ENCODE peak calls at places on chromosome 14, in seven cellular contexts. One of them, this sample, is unnamed.

GRCh38 chr14:40347675-40348074 is 915.4 kb upstream of the FBXO33 start:
- DNase-seq in cardiac muscle cell: no peak
- DNase-seq in left lung: no peak
- DNase-seq in AG04449: no peak
- DNase-seq in choroid plexus epithelial cell: no peak
- DNase-seq in CD4-positive, alpha-beta T cell: no peak
- DNase-seq in A549: no peak
- DNase-seq in this sample: no peak

GRCh38 chr14:77111021-77111420 is 13.0 kb downstream of the CIPC start:
- DNase-seq in AG04449: no peak
- DNase-seq in left lung: no peak
- DNase-seq in CD4-positive, alpha-beta T cell: no peak
- DNase-seq in choroid plexus epithelial cell: peak; percentile 22
- DNase-seq in cardiac muscle cell: no peak
- DNase-seq in A549: no peak
- DNase-seq in this sample: no peak

GRCh38 chr14:99035712-99036593 is 236.0 kb downstream of the BCL11B start:
- DNase-seq in A549: peak; percentile 79
- DNase-seq in left lung: peak; percentile 84
- DNase-seq in choroid plexus epithelial cell: peak; percentile 47
- DNase-seq in CD4-positive, alpha-beta T cell: peak; percentile 16
- DNase-seq in AG04449: peak; percentile 84
- DNase-seq in cardiac muscle cell: peak; percentile 73
- DNase-seq in this sample: no peak

GRCh38 chr14:97106609-97107008 is 309.4 kb downstream of the VRK1 start:
- DNase-seq in A549: no peak
- DNase-seq in CD4-positive, alpha-beta T cell: no peak
- DNase-seq in AG04449: no peak
- DNase-seq in choroid plexus epithelial cell: no peak
- DNase-seq in cardiac muscle cell: no peak
- DNase-seq in left lung: no peak
- DNase-seq in this sample: no peak

GRCh38 chr14:29895591-29896043 is 32.0 kb downstream of the PRKD1 start:
- DNase-seq in AG04449: no peak
- DNase-seq in choroid plexus epithelial cell: peak; percentile 9
- DNase-seq in cardiac muscle cell: peak; percentile 73
- DNase-seq in CD4-positive, alpha-beta T cell: no peak
- DNase-seq in left lung: peak; percentile 56
- DNase-seq in A549: no peak
- DNase-seq in this sample: no peak

GRCh38 chr14:52429451-52429850 is 115.3 kb downstream of the PTGER2 start:
- DNase-seq in A549: no peak
- DNase-seq in left lung: no peak
- DNase-seq in AG04449: no peak
- DNase-seq in cardiac muscle cell: no peak
- DNase-seq in CD4-positive, alpha-beta T cell: no peak
- DNase-seq in choroid plexus epithelial cell: no peak
- DNase-seq in this sample: no peak

GRCh38 chr14:102517412-102518062 is 8.0 kb upstream of the ANKRD9 start:
- DNase-seq in choroid plexus epithelial cell: no peak
- DNase-seq in A549: no peak
- DNase-seq in AG04449: no peak
- DNase-seq in left lung: no peak
- DNase-seq in CD4-positive, alpha-beta T cell: no peak
- DNase-seq in cardiac muscle cell: no peak
- DNase-seq in this sample: no peak

GRCh38 chr14:22838631-22839041 is 2.3 kb downstream of the MMP14 start:
- DNase-seq in AG04449: no peak
- DNase-seq in CD4-positive, alpha-beta T cell: no peak
- DNase-seq in A549: no peak
- DNase-seq in left lung: peak; percentile 65
- DNase-seq in choroid plexus epithelial cell: peak; percentile 80
- DNase-seq in cardiac muscle cell: no peak
- DNase-seq in this sample: no peak

GRCh38 chr14:72810201-72810600 is 83.7 kb downstream of the DPF3 start:
- DNase-seq in AG04449: no peak
- DNase-seq in cardiac muscle cell: no peak
- DNase-seq in choroid plexus epithelial cell: no peak
- DNase-seq in left lung: no peak
- DNase-seq in A549: no peak
- DNase-seq in CD4-positive, alpha-beta T cell: no peak
- DNase-seq in this sample: no peak

GRCh38 chr14:104665663-104666522 is 23.5 kb upstream of the INF2 start:
- DNase-seq in AG04449: no peak
- DNase-seq in left lung: no peak
- DNase-seq in choroid plexus epithelial cell: no peak
- DNase-seq in cardiac muscle cell: no peak
- DNase-seq in CD4-positive, alpha-beta T cell: peak; percentile 56
- DNase-seq in A549: peak; percentile 77
- DNase-seq in this sample: no peak
- TF ChIP-seq CTCF in AG04449: peak; percentile 16
- TF ChIP-seq CTCF in left lung: peak; percentile 25
- TF ChIP-seq CTCF in choroid plexus epithelial cell: peak; percentile 48
- TF ChIP-seq CTCF in cardiac muscle cell: peak; percentile 25
- TF ChIP-seq CTCF in CD4-positive, alpha-beta T cell: peak; percentile 69
- TF ChIP-seq CTCF in A549: peak; percentile 54
- TF ChIP-seq CTCF in this sample: peak; percentile 55

DNA sequence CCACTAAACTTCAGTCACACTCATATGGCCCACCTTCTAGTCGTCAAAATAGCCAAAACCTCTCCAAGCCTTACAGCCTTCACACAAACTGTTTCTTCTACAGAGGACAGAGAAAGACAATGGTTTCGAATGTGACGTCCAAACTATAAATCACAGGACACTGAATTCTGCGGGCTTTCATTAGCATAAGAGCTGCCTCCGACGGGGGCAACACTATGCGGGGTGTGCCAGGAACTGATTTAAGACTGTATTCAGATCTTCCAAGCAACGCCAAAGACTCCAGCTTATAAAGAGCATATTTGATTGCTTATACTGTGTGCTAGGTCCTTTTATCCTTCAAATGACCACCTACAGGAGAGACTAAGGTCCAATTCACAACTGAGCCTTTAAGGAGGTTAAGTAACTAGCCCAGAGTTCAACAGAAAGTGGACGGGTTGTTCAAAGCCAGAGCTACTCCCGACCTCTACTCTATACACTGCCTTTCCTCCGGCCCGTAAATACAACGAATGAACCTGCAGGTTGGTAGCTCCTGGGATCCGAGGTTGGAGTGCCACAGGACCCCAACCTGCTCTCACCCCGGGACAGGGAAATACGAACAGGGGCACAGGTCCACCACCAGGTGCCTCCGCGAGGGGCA is 574 bp downstream of the L2HGDH start:
- DNase-seq in left lung: no peak
- DNase-seq in cardiac muscle cell: no peak
- DNase-seq in choroid plexus epithelial cell: peak; percentile 29
- DNase-seq in CD4-positive, alpha-beta T cell: no peak
- DNase-seq in AG04449: no peak
- DNase-seq in A549: no peak
- DNase-seq in this sample: no peak
- TF ChIP-seq CTCF in left lung: no peak
- TF ChIP-seq CTCF in cardiac muscle cell: peak; percentile 43
- TF ChIP-seq CTCF in choroid plexus epithelial cell: peak; percentile 43
- TF ChIP-seq CTCF in CD4-positive, alpha-beta T cell: peak; percentile 32
- TF ChIP-seq CTCF in AG04449: peak; percentile 52
- TF ChIP-seq CTCF in A549: peak; percentile 43
- TF ChIP-seq CTCF in this sample: peak; percentile 30

DNA sequence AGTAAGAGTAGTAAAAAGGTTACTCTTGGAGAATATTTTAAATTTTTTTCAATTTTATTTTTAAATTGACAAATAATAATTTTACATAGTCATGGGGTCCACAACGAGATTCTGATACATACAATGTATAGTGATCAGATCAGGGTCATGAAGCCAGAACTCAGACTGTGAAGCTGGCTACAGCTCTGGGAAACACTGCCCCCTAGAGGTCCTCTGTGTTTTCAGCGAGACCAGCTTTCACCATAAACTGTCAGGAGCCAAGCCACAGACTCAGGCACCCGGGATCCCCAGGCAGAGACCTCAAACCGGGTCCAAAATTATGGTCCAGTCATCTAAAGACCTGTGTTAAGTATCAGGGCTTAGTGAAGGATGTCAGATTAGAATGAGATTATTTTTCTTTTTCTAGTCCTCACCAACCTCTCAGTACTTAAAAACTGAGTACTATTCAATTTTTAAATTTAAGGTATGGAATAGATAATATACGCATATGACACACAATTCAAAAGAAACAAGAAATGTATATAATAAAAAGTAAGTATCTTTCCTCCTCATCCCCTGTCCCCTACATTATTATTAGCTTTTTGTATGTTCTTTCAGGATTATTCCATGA is 397.1 kb downstream of the MDGA2 start:
- DNase-seq in cardiac muscle cell: peak; percentile 77
- DNase-seq in CD4-positive, alpha-beta T cell: no peak
- DNase-seq in left lung: no peak
- DNase-seq in choroid plexus epithelial cell: peak; percentile 59
- DNase-seq in AG04449: no peak
- DNase-seq in A549: peak; percentile 31
- DNase-seq in this sample: no peak
- TF ChIP-seq CTCF in cardiac muscle cell: peak; percentile 67
- TF ChIP-seq CTCF in CD4-positive, alpha-beta T cell: peak; percentile 34
- TF ChIP-seq CTCF in left lung: peak; percentile 60
- TF ChIP-seq CTCF in choroid plexus epithelial cell: peak; percentile 82
- TF ChIP-seq CTCF in AG04449: peak; percentile 29
- TF ChIP-seq CTCF in A549: peak; percentile 44
- TF ChIP-seq CTCF in this sample: peak; percentile 70

GRCh38 chr14:68359862-68360552 is 432.9 kb downstream of the ZFP36L1 start:
- DNase-seq in CD4-positive, alpha-beta T cell: no peak
- DNase-seq in AG04449: no peak
- DNase-seq in A549: peak; percentile 78
- DNase-seq in cardiac muscle cell: peak; percentile 11
- DNase-seq in choroid plexus epithelial cell: peak; percentile 25
- DNase-seq in left lung: peak; percentile 86
- DNase-seq in this sample: no peak

GRCh38 chr14:68358500-68358899 is 434.4 kb downstream of the ZFP36L1 start:
- DNase-seq in choroid plexus epithelial cell: no peak
- DNase-seq in left lung: no peak
- DNase-seq in cardiac muscle cell: no peak
- DNase-seq in CD4-positive, alpha-beta T cell: no peak
- DNase-seq in A549: no peak
- DNase-seq in AG04449: no peak
- DNase-seq in this sample: no peak

GRCh38 chr14:68361231-68361630 is 431.6 kb downstream of the ZFP36L1 start:
- DNase-seq in A549: no peak
- DNase-seq in choroid plexus epithelial cell: peak; percentile 70
- DNase-seq in CD4-positive, alpha-beta T cell: no peak
- DNase-seq in left lung: no peak
- DNase-seq in cardiac muscle cell: no peak
- DNase-seq in AG04449: no peak
- DNase-seq in this sample: no peak

GRCh38 chr14:68362841-68363240 is 430.0 kb downstream of the ZFP36L1 start:
- DNase-seq in cardiac muscle cell: no peak
- DNase-seq in choroid plexus epithelial cell: no peak
- DNase-seq in CD4-positive, alpha-beta T cell: no peak
- DNase-seq in A549: no peak
- DNase-seq in left lung: no peak
- DNase-seq in AG04449: no peak
- DNase-seq in this sample: no peak

DNA sequence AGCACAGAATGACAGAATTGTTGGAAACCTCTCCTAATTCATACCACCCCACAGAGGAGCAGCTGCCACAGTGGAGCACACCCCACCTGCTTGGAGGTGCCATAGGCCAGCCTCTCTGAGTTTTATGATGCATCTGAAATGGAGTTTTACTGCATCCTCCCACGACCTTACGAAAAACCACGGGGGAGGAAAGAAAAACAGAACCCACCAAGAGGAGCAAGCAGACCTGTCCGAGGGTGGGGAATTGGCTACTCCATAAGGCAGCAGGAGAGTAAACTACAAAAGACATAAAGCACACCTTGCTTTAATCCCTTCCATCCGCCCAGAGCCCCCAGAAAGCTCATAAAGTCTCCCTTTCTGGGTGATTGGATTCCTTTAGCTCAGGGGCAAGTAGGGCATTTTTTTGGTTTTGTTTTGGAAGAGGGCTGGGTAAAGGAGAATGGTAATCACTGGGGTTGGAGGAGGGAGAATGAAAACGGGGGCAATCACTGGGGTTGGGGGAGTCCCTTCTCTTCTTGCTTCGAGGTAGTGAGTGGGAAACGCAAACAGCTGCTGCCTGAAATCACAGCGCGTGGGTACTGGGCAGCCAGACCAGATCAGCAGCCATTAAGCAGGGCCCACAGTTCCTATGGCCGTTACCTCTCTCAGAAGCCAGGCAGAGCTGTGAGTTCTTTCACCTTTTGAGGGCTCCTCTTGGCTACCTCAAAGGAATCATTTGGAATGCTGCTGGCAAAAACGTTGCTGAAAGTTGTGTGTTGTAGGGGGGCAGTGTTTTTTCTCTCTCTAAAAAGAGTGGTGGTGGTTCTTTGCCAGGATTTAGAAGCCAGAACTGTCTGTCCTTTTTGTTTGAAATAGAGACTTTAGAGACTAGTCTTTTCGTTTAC is 433.6 kb downstream of the ZFP36L1 start:
- DNase-seq in A549: no peak
- DNase-seq in left lung: no peak
- DNase-seq in CD4-positive, alpha-beta T cell: no peak
- DNase-seq in choroid plexus epithelial cell: no peak
- DNase-seq in AG04449: no peak
- DNase-seq in cardiac muscle cell: no peak
- DNase-seq in this sample: no peak
- TF ChIP-seq CTCF in A549: no peak
- TF ChIP-seq CTCF in left lung: no peak
- TF ChIP-seq CTCF in CD4-positive, alpha-beta T cell: no peak
- TF ChIP-seq CTCF in choroid plexus epithelial cell: no peak
- TF ChIP-seq CTCF in AG04449: no peak
- TF ChIP-seq CTCF in cardiac muscle cell: no peak
- TF ChIP-seq CTCF in this sample: no peak

This sample was measured in CD14-positive monocyte.